ENCODE peak calls at places on chromosomes 2 and 18, in six cellular contexts. S is HuH-7, Y is astrocyte of the spinal cord, B is GM12892, F is GM13976, E is NCI-H1417. L is an unnamed sample.

GRCh38 chr2:75290600-75291140 is 91.3 kb upstream of the TACR1 start:
- DNase-seq in S (no peak), Y (peak; percentile 23), B (no peak), F (no peak), E (no peak), L (no peak)

GRCh38 chr18:12049983-12050811 is 43.4 kb upstream of the ANKRD62 start:
- DNase-seq in S (no peak), Y (no peak), B (no peak), F (peak; percentile 62), E (no peak), L (no peak)

GRCh38 chr2:79860233-79861058 is 347.6 kb downstream of the CTNNA2 start:
- DNase-seq in S (peak; percentile 50), Y (peak; percentile 32), B (no peak), F (no peak), E (peak; percentile 10), L (no peak)

GRCh38 chr2:131519466-131519865 is 8.2 kb upstream of the CCDC74A start:
- DNase-seq in S (no peak), Y (no peak), B (no peak), F (no peak), E (no peak), L (no peak)

GRCh38 chr2:25297738-25298137 is 44.0 kb downstream of the DNMT3A start:
- DNase-seq in S (no peak), Y (no peak), B (no peak), F (no peak), E (no peak), L (no peak)

GRCh38 chr2:65024149-65024829 is 31.9 kb upstream of the CEP68 start:
- DNase-seq in S (no peak), Y (peak; percentile 86), B (no peak), F (no peak), E (no peak), L (no peak)

GRCh38 chr2:55556809-55557208 is 37.3 kb downstream of the CFAP36 start:
- DNase-seq in S (no peak), Y (no peak), B (no peak), F (no peak), E (no peak), L (no peak)

GRCh38 chr2:40363631-40364030 is 88.3 kb downstream of the SLC8A1 start:
- DNase-seq in S (no peak), Y (peak; percentile 50), B (no peak), F (no peak), E (no peak), L (no peak)

L was measured in hippocampal formation.